ENCODE peak calls at places on chromosomes 4 and X, in six cellular contexts. P is iris pigment epithelial cell, N is NCI-H748 treated with DMSO at 0.1 percent for 48 hours, L is NCI-H2081, J is heart right ventricle, W is uterus. Q is an unnamed sample.

GRCh38 chrX:76971393-76972376 is 475.5 kb upstream of the FGF16 start:
- DNase-seq in P (no peak), N (no peak), L (no peak), J (no peak), W (no peak), Q (no peak)

GRCh38 chr4:166735553-166735952 is 498.7 kb downstream of the SPOCK3 start:
- DNase-seq in P (no peak), N (no peak), L (no peak), J (no peak), W (no peak), Q (no peak)

GRCh38 chr4:57190651-57191481 is 80.7 kb upstream of the IGFBP7 start:
- DNase-seq in P (peak; percentile 39), N (no peak), L (no peak), J (no peak), W (no peak), Q (peak; percentile 56)

GRCh38 chr4:41214158-41215146 is at the start of gene APBB2:
- DNase-seq in P (peak; percentile 97), N (peak; percentile 73), L (peak; percentile 98), J (peak; percentile 96), W (peak; percentile 95), Q (peak; percentile 97)

GRCh38 chrX:2701600-2701999 is 10.5 kb downstream of the CD99 start:
- DNase-seq in P (no peak), N (no peak), L (no peak), J (peak; percentile 43), W (no peak), Q (no peak)

GRCh38 chrX:19568422-19568821 is 53.1 kb upstream of the MAP3K15 start:
- DNase-seq in P (no peak), N (no peak), L (no peak), J (no peak), W (no peak), Q (no peak)

GRCh38 chr4:144754562-144755410 is 108.8 kb downstream of the HHIP start:
- DNase-seq in P (peak; percentile 46), N (no peak), L (peak; percentile 27), J (no peak), W (no peak), Q (peak; percentile 55)

GRCh38 chr4:145511913-145512522 is 30.4 kb downstream of the SMAD1 start:
- DNase-seq in P (peak; percentile 26), N (no peak), L (no peak), J (no peak), W (no peak), Q (peak; percentile 13)

GRCh38 chr4:159216834-159217233 is 114.0 kb downstream of the RAPGEF2 start:
- DNase-seq in P (no peak), N (no peak), L (no peak), J (no peak), W (no peak), Q (no peak)

GRCh38 chrX:21479695-21480280 is 105.6 kb downstream of the CNKSR2 start:
- DNase-seq in P (peak; percentile 58), N (peak; percentile 15), L (peak; percentile 57), J (peak; percentile 3), W (no peak), Q (peak; percentile 60)